ENCODE peak calls at places on chromosomes 11 and 22, in four cellular contexts. One of them, this sample, is unnamed.

GRCh38 chr11:69073445-69073844 is 24.7 kb downstream of the TPCN2 start:
- DNase-seq in K562: no peak
- DNase-seq in WTC11: no peak
- DNase-seq in HepG2: no peak
- DNase-seq in this sample: no peak

GRCh38 chr11:67664213-67664585 is 10.2 kb downstream of the ALDH3B2 start:
- DNase-seq in K562: no peak
- DNase-seq in WTC11: no peak
- DNase-seq in HepG2: no peak
- DNase-seq in this sample: no peak

GRCh38 chr11:62560566-62561103 is 13.1 kb downstream of the EEF1G start:
- DNase-seq in K562: peak; percentile 74
- DNase-seq in WTC11: peak; percentile 96
- DNase-seq in HepG2: peak; percentile 91
- DNase-seq in this sample: peak; percentile 65

GRCh38 chr11:59141673-59142460 is 789 bp upstream of the FAM111A start:
- DNase-seq in K562: no peak
- DNase-seq in WTC11: no peak
- DNase-seq in HepG2: no peak
- DNase-seq in this sample: no peak

GRCh38 chr22:44116331-44116730 is 64.4 kb upstream of the PARVG start:
- DNase-seq in K562: no peak
- DNase-seq in WTC11: no peak
- DNase-seq in HepG2: no peak
- DNase-seq in this sample: no peak

GRCh38 chr11:22193348-22194051 is 615 bp downstream of the ANO5 start:
- DNase-seq in K562: peak; percentile 8
- DNase-seq in WTC11: peak; percentile 58
- DNase-seq in HepG2: no peak
- DNase-seq in this sample: peak; percentile 71

GRCh38 chr11:20127671-20128527 is 32.4 kb downstream of the DBX1 start:
- DNase-seq in K562: peak; percentile 70
- DNase-seq in WTC11: peak; percentile 90
- DNase-seq in HepG2: peak; percentile 52
- DNase-seq in this sample: peak; percentile 84

GRCh38 chr11:126608626-126609010 is 253.1 kb downstream of the ST3GAL4 start:
- DNase-seq in K562: no peak
- DNase-seq in WTC11: no peak
- DNase-seq in HepG2: no peak
- DNase-seq in this sample: no peak

GRCh38 chr11:70474710-70475109 is 76.4 kb downstream of the CTTN start:
- DNase-seq in K562: no peak
- DNase-seq in WTC11: no peak
- DNase-seq in HepG2: no peak
- DNase-seq in this sample: no peak

GRCh38 chr11:62879554-62879953 is 1.1 kb upstream of the SLC3A2 start:
- DNase-seq in K562: no peak
- DNase-seq in WTC11: no peak
- DNase-seq in HepG2: no peak
- DNase-seq in this sample: no peak

GRCh38 chr22:45604239-45604711 is 67.4 kb upstream of the ATXN10 start:
- DNase-seq in K562: no peak
- DNase-seq in WTC11: no peak
- DNase-seq in HepG2: no peak
- DNase-seq in this sample: no peak

GRCh38 chr11:131392528-131393255 is 22.3 kb downstream of the NTM start:
- DNase-seq in K562: no peak
- DNase-seq in WTC11: peak; percentile 46
- DNase-seq in HepG2: no peak
- DNase-seq in this sample: no peak

GRCh38 chr11:126348806-126349582 is 6.5 kb upstream of the ST3GAL4 start:
- DNase-seq in K562: no peak
- DNase-seq in WTC11: no peak
- DNase-seq in HepG2: no peak
- DNase-seq in this sample: no peak

GRCh38 chr22:17726561-17727243 is 47.6 kb downstream of the BID start:
- DNase-seq in K562: no peak
- DNase-seq in WTC11: no peak
- DNase-seq in HepG2: no peak
- DNase-seq in this sample: no peak

GRCh38 chr11:131691558-131692041 is 321.2 kb downstream of the NTM start:
- DNase-seq in K562: peak; percentile 82
- DNase-seq in WTC11: peak; percentile 72
- DNase-seq in HepG2: no peak
- DNase-seq in this sample: peak; percentile 94

GRCh38 chr11:7672960-7673723 is at the start of gene CYB5R2:
- DNase-seq in K562: peak; percentile 69
- DNase-seq in WTC11: peak; percentile 76
- DNase-seq in HepG2: no peak
- DNase-seq in this sample: peak; percentile 39

GRCh38 chr22:41562461-41562860 is 1.7 kb downstream of the CSDC2 start:
- DNase-seq in K562: no peak
- DNase-seq in WTC11: no peak
- DNase-seq in HepG2: no peak
- DNase-seq in this sample: no peak

GRCh38 chr22:41565403-41566054 is 4.7 kb downstream of the CSDC2 start:
- DNase-seq in K562: peak; percentile 66
- DNase-seq in WTC11: no peak
- DNase-seq in HepG2: peak; percentile 55
- DNase-seq in this sample: no peak

GRCh38 chr22:41561788-41562187 is 978 bp downstream of the CSDC2 start:
- DNase-seq in K562: no peak
- DNase-seq in WTC11: no peak
- DNase-seq in HepG2: no peak
- DNase-seq in this sample: no peak

GRCh38 chr22:41563051-41563711 is 2.4 kb downstream of the CSDC2 start:
- DNase-seq in K562: peak; percentile 60
- DNase-seq in WTC11: no peak
- DNase-seq in HepG2: peak; percentile 43
- DNase-seq in this sample: no peak

GRCh38 chr22:41564563-41564962 is 3.8 kb downstream of the CSDC2 start:
- DNase-seq in K562: no peak
- DNase-seq in WTC11: no peak
- DNase-seq in HepG2: no peak
- DNase-seq in this sample: no peak
- TF ChIP-seq FOXJ3 in K562: no peak
- TF ChIP-seq FOXJ3 in WTC11: no peak
- TF ChIP-seq FOXJ3 in HepG2: no peak
- TF ChIP-seq FOXJ3 in this sample: no peak

DNA sequence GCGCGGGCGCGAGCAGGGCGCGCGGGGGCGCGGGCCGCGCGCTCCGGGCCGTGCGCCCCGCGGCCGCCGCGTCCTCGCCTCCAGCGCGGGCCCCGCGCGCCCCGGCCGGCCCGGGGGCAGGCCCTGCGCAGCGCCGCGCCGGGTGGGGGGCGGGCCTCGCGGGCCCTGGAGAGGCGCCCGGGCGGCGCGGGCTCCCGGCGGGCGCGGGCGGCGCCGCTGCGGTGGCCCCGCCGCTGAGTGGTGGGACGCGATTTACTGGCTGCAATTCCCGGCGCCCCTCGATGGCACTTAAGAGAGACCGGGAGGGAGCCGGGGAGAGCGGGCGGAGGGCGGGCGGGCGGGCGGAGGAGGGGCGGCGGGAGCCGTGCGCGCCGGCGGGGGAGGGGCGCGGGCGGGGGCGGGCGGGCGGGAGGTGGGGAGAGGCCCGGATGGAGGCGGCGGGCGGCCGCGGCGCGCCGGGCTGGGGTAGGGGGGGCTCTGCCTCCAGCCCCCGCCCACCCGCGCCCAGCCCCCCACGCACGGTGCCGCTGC is 73.2 kb upstream of the TCF20 start:
- DNase-seq in K562: peak; percentile 82
- DNase-seq in WTC11: no peak
- DNase-seq in HepG2: no peak
- DNase-seq in this sample: peak; percentile 80
- TF ChIP-seq FOXJ3 in K562: no peak
- TF ChIP-seq FOXJ3 in WTC11: no peak
- TF ChIP-seq FOXJ3 in HepG2: no peak
- TF ChIP-seq FOXJ3 in this sample: no peak

DNA sequence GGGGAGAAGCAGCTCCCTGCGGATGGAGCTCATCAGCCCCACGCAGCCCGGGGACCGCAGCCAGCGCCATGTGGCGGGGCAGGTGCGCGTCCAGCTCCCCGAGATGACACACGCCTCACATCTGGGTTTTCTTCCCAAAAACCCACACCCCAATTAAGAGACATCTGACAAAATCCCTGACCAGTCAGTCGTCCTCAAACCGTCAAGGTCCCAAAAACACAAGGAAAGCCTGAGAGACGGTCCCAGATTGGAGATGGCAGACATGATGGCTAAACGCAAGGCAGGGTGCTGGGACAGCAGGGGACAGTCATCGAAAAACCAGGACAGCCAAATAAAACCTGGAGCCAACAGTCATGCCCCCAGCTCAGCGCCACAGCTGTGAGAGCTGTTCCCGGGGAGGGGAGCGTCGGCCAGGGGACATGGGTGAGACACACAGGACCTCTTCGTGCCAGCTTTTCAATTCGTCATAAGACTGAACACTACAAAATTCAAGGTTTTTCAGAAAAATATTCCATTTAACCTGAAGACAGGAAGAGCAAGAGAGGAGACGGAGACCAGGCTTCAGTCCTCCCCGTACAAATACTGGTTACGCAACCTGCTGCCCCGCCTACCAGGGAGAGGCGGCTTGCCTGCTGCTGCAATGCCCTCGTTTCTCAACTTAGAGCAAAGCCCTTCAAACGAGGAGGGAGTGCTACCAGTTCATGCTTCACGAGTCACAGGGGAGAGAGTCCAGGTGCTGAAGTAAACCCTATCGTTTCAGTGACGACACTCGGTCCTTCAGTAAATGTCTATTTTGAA is 10.5 kb downstream of the TOLLIP start:
- DNase-seq in K562: no peak
- DNase-seq in WTC11: no peak
- DNase-seq in HepG2: peak; percentile 91
- DNase-seq in this sample: no peak
- TF ChIP-seq FOXJ3 in K562: no peak
- TF ChIP-seq FOXJ3 in WTC11: no peak
- TF ChIP-seq FOXJ3 in HepG2: peak; percentile 14
- TF ChIP-seq FOXJ3 in this sample: no peak

GRCh38 chr11:3129181-3129590 is 35.9 kb downstream of the OSBPL5 start:
- DNase-seq in K562: no peak
- DNase-seq in WTC11: no peak
- DNase-seq in HepG2: no peak
- DNase-seq in this sample: no peak

GRCh38 chr11:3128356-3129180 is 36.5 kb downstream of the OSBPL5 start:
- DNase-seq in K562: no peak
- DNase-seq in WTC11: no peak
- DNase-seq in HepG2: no peak
- DNase-seq in this sample: no peak

GRCh38 chr11:3126207-3126865 is 38.8 kb downstream of the OSBPL5 start:
- DNase-seq in K562: no peak
- DNase-seq in WTC11: peak; percentile 8
- DNase-seq in HepG2: no peak
- DNase-seq in this sample: no peak

GRCh38 chr11:3126901-3127691 is 38.0 kb downstream of the OSBPL5 start:
- DNase-seq in K562: no peak
- DNase-seq in WTC11: peak; percentile 8
- DNase-seq in HepG2: no peak
- DNase-seq in this sample: no peak

DNA sequence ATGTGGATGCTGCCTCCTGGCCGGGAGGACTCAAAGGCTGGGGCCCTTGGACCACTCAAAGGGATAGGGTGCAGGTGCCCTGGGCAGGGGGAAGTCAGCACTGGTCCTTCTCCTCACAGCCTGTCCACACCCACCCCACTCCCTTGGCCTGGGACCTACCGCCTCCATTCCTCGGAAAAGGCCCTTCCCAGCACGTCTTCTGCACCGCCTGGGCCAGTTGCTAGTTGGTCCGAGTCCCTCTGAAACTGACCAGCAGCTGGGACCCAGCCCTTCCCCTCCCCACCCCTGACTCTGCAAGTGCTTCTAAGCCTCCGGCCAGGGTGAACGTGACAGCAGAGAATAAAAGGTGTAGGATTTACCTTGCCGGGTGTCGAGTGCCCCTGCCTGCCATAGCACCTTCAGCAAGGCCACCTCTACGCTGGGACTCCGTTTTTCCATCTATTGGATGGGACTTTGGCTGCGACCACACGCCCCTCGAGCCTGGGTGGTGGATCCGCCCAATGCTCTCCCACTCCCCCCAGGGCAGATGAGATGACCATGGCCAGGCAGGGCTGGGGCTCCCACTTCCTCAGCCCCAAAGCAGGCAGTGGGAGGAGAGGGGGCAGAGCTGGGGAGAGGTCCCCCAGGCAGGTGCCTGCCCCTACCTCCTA is 37.3 kb downstream of the OSBPL5 start:
- DNase-seq in K562: no peak
- DNase-seq in WTC11: no peak
- DNase-seq in HepG2: no peak
- DNase-seq in this sample: no peak
- TF ChIP-seq FOXJ3 in K562: no peak
- TF ChIP-seq FOXJ3 in WTC11: no peak
- TF ChIP-seq FOXJ3 in HepG2: no peak
- TF ChIP-seq FOXJ3 in this sample: no peak

GRCh38 chr22:26800858-26801257 is 143.5 kb downstream of the MIAT start:
- DNase-seq in K562: peak; percentile 27
- DNase-seq in WTC11: peak; percentile 78
- DNase-seq in HepG2: no peak
- DNase-seq in this sample: peak; percentile 39

GRCh38 chr22:26801449-26801848 is 144.1 kb downstream of the MIAT start:
- DNase-seq in K562: no peak
- DNase-seq in WTC11: no peak
- DNase-seq in HepG2: no peak
- DNase-seq in this sample: no peak

GRCh38 chr22:26806445-26807170 is 149.2 kb downstream of the MIAT start:
- DNase-seq in K562: no peak
- DNase-seq in WTC11: no peak
- DNase-seq in HepG2: no peak
- DNase-seq in this sample: no peak

GRCh38 chr22:26804315-26804714 is 146.9 kb downstream of the MIAT start:
- DNase-seq in K562: no peak
- DNase-seq in WTC11: no peak
- DNase-seq in HepG2: no peak
- DNase-seq in this sample: no peak

DNA sequence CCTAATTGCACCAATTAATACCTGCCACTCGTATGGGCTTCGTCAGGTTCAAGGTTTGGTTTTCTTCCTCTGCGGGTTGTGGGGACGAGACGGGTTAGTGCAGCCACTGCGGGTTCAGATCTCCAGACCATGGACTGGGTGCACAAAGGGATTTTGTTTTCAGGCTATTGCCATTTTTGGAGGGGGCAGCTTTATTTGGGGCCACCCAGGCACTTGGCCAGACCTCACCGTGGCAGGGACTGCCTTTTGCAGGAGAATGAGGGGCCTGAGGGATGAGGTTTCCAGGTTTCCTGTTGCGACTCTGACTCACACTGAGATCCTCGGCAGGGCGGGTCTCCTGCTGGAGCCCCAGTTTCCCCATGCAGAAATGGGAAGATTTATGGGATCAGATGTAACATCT is 147.7 kb downstream of the MIAT start:
- DNase-seq in K562: no peak
- DNase-seq in WTC11: no peak
- DNase-seq in HepG2: no peak
- DNase-seq in this sample: no peak
- TF ChIP-seq FOXJ3 in K562: no peak
- TF ChIP-seq FOXJ3 in WTC11: no peak
- TF ChIP-seq FOXJ3 in HepG2: no peak
- TF ChIP-seq FOXJ3 in this sample: no peak

GRCh38 chr11:134647066-134647746 is 235.2 kb upstream of the B3GAT1 start:
- DNase-seq in K562: no peak
- DNase-seq in WTC11: no peak
- DNase-seq in HepG2: no peak
- DNase-seq in this sample: no peak
- TF ChIP-seq FOXJ3 in K562: no peak
- TF ChIP-seq FOXJ3 in WTC11: no peak
- TF ChIP-seq FOXJ3 in HepG2: no peak
- TF ChIP-seq FOXJ3 in this sample: no peak